ENCODE peak calls at places on chromosomes 4 and X, in seven cellular contexts. One of them, this sample, is unnamed.

GRCh38 chr4:25075851-25076250 is 45.1 kb upstream of the LGI2 start:
- DNase-seq in GM20000: no peak
- DNase-seq in ovary: no peak
- DNase-seq in foreskin keratinocyte: peak
- DNase-seq in astrocyte: no peak
- DNase-seq in A549: no peak
- DNase-seq in MCF 10A: no peak
- DNase-seq in this sample: no peak

GRCh38 chr4:26589699-26590098 is 5.8 kb downstream of the TBC1D19 start:
- DNase-seq in A549: no peak
- DNase-seq in ovary: no peak
- DNase-seq in astrocyte: no peak
- DNase-seq in GM20000: no peak
- DNase-seq in foreskin keratinocyte: peak
- DNase-seq in MCF 10A: no peak
- DNase-seq in this sample: no peak

GRCh38 chrX:39398973-39399268 is 597.7 kb downstream of the MID1IP1 start:
- DNase-seq in MCF 10A: peak
- DNase-seq in A549: no peak
- DNase-seq in foreskin keratinocyte: no peak
- DNase-seq in GM20000: no peak
- DNase-seq in astrocyte: no peak
- DNase-seq in ovary: peak
- DNase-seq in this sample: no peak

GRCh38 chr4:6381571-6382123 is 90.8 kb downstream of the PPP2R2C start:
- DNase-seq in astrocyte: no peak
- DNase-seq in MCF 10A: no peak
- DNase-seq in foreskin keratinocyte: no peak
- DNase-seq in A549: no peak
- DNase-seq in ovary: no peak
- DNase-seq in GM20000: no peak
- DNase-seq in this sample: no peak

GRCh38 chrX:70755850-70756249 is 152.7 kb downstream of the TEX11 start:
- DNase-seq in MCF 10A: no peak
- DNase-seq in foreskin keratinocyte: no peak
- DNase-seq in ovary: no peak
- DNase-seq in astrocyte: no peak
- DNase-seq in A549: no peak
- DNase-seq in GM20000: no peak
- DNase-seq in this sample: no peak

GRCh38 chr4:99846891-99847290 is 30.3 kb downstream of the DAPP1 start:
- DNase-seq in MCF 10A: no peak
- DNase-seq in A549: no peak
- DNase-seq in astrocyte: no peak
- DNase-seq in foreskin keratinocyte: no peak
- DNase-seq in GM20000: no peak
- DNase-seq in ovary: no peak
- DNase-seq in this sample: no peak

GRCh38 chrX:154748712-154749339 is 2.1 kb downstream of the GAB3 start:
- DNase-seq in GM20000: peak
- DNase-seq in astrocyte: no peak
- DNase-seq in foreskin keratinocyte: peak
- DNase-seq in A549: peak
- DNase-seq in MCF 10A: peak
- DNase-seq in ovary: no peak
- DNase-seq in this sample: no peak

GRCh38 chr4:22434895-22435294 is 81.0 kb downstream of the ADGRA3 start:
- DNase-seq in MCF 10A: peak
- DNase-seq in GM20000: peak
- DNase-seq in astrocyte: peak
- DNase-seq in A549: peak
- DNase-seq in foreskin keratinocyte: peak
- DNase-seq in ovary: no peak
- DNase-seq in this sample: no peak

GRCh38 chr4:119585771-119586170 is 42.8 kb downstream of the PDE5A start:
- DNase-seq in astrocyte: peak
- DNase-seq in foreskin keratinocyte: peak
- DNase-seq in MCF 10A: no peak
- DNase-seq in GM20000: no peak
- DNase-seq in A549: no peak
- DNase-seq in ovary: no peak
- DNase-seq in this sample: no peak

GRCh38 chrX:107565916-107566602 is 62.3 kb upstream of the PRPS1 start:
- DNase-seq in A549: peak
- DNase-seq in foreskin keratinocyte: no peak
- DNase-seq in MCF 10A: peak
- DNase-seq in astrocyte: peak
- DNase-seq in ovary: no peak
- DNase-seq in GM20000: no peak
- DNase-seq in this sample: no peak

GRCh38 chrX:24858004-24858746 is 157.6 kb downstream of the ARX start:
- DNase-seq in foreskin keratinocyte: no peak
- DNase-seq in GM20000: no peak
- DNase-seq in ovary: no peak
- DNase-seq in MCF 10A: peak
- DNase-seq in astrocyte: no peak
- DNase-seq in A549: peak
- DNase-seq in this sample: no peak

GRCh38 chrX:66638591-66639500 is at the start of gene EDA2R:
- DNase-seq in GM20000: peak
- DNase-seq in MCF 10A: peak
- DNase-seq in astrocyte: peak
- DNase-seq in A549: peak
- DNase-seq in ovary: peak
- DNase-seq in foreskin keratinocyte: peak
- DNase-seq in this sample: no peak

GRCh38 chr4:139555705-139556070 is 331 bp downstream of the SETD7 start:
- DNase-seq in A549: no peak
- DNase-seq in foreskin keratinocyte: no peak
- DNase-seq in ovary: peak
- DNase-seq in astrocyte: no peak
- DNase-seq in GM20000: no peak
- DNase-seq in MCF 10A: peak
- DNase-seq in this sample: peak

DNA sequence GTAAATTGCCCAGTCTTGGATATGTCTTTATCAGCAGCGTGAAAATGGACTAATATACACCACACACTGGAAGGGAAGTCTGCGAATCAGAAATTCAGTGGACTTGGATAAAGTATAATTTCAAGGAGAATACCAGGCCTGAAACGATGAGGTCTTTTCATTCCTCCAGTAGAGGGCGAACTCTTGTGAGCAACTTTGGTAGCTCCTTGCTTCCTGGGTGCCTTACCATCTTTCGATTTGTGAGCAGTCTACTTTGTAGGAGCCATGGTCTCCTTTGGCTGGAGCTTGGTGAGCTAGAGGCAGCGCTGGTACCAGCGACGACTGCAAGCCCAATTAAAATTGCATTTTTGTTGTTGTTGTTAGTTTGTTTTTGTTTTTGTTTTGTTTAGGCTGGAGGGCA is 791.9 kb downstream of the FAT4 start:
- DNase-seq in astrocyte: no peak
- DNase-seq in MCF 10A: no peak
- DNase-seq in GM20000: no peak
- DNase-seq in ovary: no peak
- DNase-seq in A549: peak
- DNase-seq in foreskin keratinocyte: no peak
- DNase-seq in this sample: no peak
- TF ChIP-seq CTCF in astrocyte: peak
- TF ChIP-seq CTCF in MCF 10A: no peak
- TF ChIP-seq CTCF in GM20000: no peak
- TF ChIP-seq CTCF in ovary: no peak
- TF ChIP-seq CTCF in A549: no peak
- TF ChIP-seq CTCF in foreskin keratinocyte: no peak
- TF ChIP-seq CTCF in this sample: peak

DNA sequence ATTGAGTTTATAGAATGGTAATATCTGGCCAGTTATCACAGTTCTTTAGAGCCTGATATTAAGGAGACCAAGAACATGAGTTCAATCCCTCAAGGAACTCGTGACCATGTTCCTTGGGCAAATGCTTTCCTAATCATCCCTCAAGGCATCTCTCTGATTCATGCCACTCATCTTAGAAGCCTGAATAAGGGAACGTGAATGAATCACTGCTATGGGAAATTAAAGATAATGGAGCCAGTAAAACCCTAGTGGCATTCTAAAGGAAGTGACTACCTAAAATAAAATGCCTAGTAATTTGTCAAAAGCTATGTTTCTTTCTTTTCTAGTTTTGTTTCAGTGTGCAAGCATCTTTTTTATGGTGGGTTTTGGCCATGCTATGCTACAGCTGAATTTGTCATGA is 1161.3 kb downstream of the C4orf33 start:
- DNase-seq in GM20000: no peak
- DNase-seq in ovary: no peak
- DNase-seq in foreskin keratinocyte: peak
- DNase-seq in astrocyte: peak
- DNase-seq in MCF 10A: peak
- DNase-seq in A549: peak
- DNase-seq in this sample: no peak
- TF ChIP-seq CTCF in GM20000: no peak
- TF ChIP-seq CTCF in ovary: no peak
- TF ChIP-seq CTCF in foreskin keratinocyte: peak
- TF ChIP-seq CTCF in astrocyte: peak
- TF ChIP-seq CTCF in MCF 10A: no peak
- TF ChIP-seq CTCF in A549: no peak
- TF ChIP-seq CTCF in this sample: no peak

GRCh38 chr4:81919238-81919637 is 447.5 kb upstream of the RASGEF1B start:
- DNase-seq in astrocyte: no peak
- DNase-seq in MCF 10A: peak
- DNase-seq in A549: peak
- DNase-seq in foreskin keratinocyte: peak
- DNase-seq in ovary: no peak
- DNase-seq in GM20000: no peak
- DNase-seq in this sample: no peak
- TF ChIP-seq CTCF in astrocyte: no peak
- TF ChIP-seq CTCF in MCF 10A: peak
- TF ChIP-seq CTCF in A549: no peak
- TF ChIP-seq CTCF in foreskin keratinocyte: peak
- TF ChIP-seq CTCF in ovary: no peak
- TF ChIP-seq CTCF in GM20000: peak
- TF ChIP-seq CTCF in this sample: no peak

GRCh38 chrX:101803451-101803850 is 128.4 kb downstream of the ZMAT1 start:
- DNase-seq in ovary: no peak
- DNase-seq in MCF 10A: peak
- DNase-seq in GM20000: no peak
- DNase-seq in A549: peak
- DNase-seq in astrocyte: peak
- DNase-seq in foreskin keratinocyte: no peak
- DNase-seq in this sample: no peak

DNA sequence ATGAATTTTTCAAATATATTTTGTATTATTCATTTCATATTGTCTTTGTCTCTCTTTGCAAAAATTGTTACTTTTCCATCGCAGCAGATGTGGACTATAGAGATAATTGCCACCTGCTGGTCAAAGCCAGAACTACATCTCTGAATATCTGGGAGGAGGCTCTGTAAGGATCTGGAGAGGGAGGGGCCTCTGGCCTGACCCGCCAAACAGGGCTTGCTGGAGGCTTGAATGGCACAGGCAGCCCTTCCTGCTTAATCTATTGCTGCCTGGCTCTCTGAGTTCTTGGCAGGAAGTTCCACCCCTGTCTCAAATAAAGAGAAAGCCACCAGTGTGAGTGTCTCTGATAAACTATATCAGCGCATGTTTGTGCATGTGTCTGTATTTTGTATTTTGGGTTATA is 132.4 kb downstream of the ZMAT1 start:
- DNase-seq in foreskin keratinocyte: peak
- DNase-seq in astrocyte: peak
- DNase-seq in A549: peak
- DNase-seq in ovary: peak
- DNase-seq in MCF 10A: peak
- DNase-seq in GM20000: peak
- DNase-seq in this sample: peak
- TF ChIP-seq CTCF in foreskin keratinocyte: peak
- TF ChIP-seq CTCF in astrocyte: peak
- TF ChIP-seq CTCF in A549: peak
- TF ChIP-seq CTCF in ovary: peak
- TF ChIP-seq CTCF in MCF 10A: peak
- TF ChIP-seq CTCF in GM20000: peak
- TF ChIP-seq CTCF in this sample: peak

DNA sequence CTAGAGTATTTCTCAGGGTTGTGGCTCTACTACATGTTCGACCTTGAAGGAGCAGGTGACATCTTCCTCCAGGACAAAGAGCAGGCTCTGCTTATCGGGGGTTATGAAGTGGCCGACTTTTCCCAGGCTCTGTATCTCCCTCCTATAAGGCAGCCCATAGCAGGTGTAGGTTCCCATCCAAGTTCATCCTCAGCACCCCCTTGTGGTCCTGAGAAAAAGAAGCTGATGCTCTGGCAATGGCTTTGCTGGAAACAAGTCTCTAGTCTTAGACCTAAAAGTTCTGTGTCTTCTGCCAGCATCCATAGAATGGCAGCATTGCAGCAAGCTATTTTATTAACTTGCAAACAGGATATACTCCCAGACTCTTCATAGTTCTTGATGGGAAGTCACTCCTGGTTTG is 836.6 kb upstream of the PRKX start:
- DNase-seq in astrocyte: no peak
- DNase-seq in ovary: no peak
- DNase-seq in GM20000: no peak
- DNase-seq in foreskin keratinocyte: no peak
- DNase-seq in MCF 10A: no peak
- DNase-seq in A549: peak
- DNase-seq in this sample: no peak
- TF ChIP-seq CTCF in astrocyte: no peak
- TF ChIP-seq CTCF in ovary: no peak
- TF ChIP-seq CTCF in GM20000: no peak
- TF ChIP-seq CTCF in foreskin keratinocyte: no peak
- TF ChIP-seq CTCF in MCF 10A: no peak
- TF ChIP-seq CTCF in A549: no peak
- TF ChIP-seq CTCF in this sample: peak

GRCh38 chr4:1171306-1172227 is 816 bp downstream of the SPON2 start:
- DNase-seq in foreskin keratinocyte: no peak
- DNase-seq in GM20000: peak
- DNase-seq in A549: no peak
- DNase-seq in MCF 10A: no peak
- DNase-seq in ovary: peak
- DNase-seq in astrocyte: no peak
- DNase-seq in this sample: no peak
- TF ChIP-seq CTCF in foreskin keratinocyte: no peak
- TF ChIP-seq CTCF in GM20000: no peak
- TF ChIP-seq CTCF in A549: no peak
- TF ChIP-seq CTCF in MCF 10A: no peak
- TF ChIP-seq CTCF in ovary: no peak
- TF ChIP-seq CTCF in astrocyte: no peak
- TF ChIP-seq CTCF in this sample: no peak